ENCODE peak calls at places on chromosomes 6 and 20, in ten cellular contexts. W, Y, L, O, M, V, D, E, P and R are unnamed samples.

GRCh38 chr6:15327271-15327670 is 81.4 kb downstream of the JARID2 start:
- DNase-seq in E (no peak), W (no peak), Y (peak), V (no peak), M (no peak), L (no peak), D (no peak), P (no peak), O (no peak), R (no peak)

GRCh38 chr6:53382421-53382820 is 33.7 kb upstream of the ELOVL5 start:
- DNase-seq in W (no peak), L (no peak), O (no peak), D (no peak), Y (no peak), P (peak), V (no peak), E (no peak), M (no peak), R (no peak)

GRCh38 chr6:81996414-81996813 is 243.9 kb upstream of the TENT5A start:
- DNase-seq in V (peak), E (no peak), M (peak), W (peak), P (peak), Y (no peak), L (no peak), O (peak), D (peak), R (no peak)

GRCh38 chr6:37538107-37538506 is 38.4 kb upstream of the CCDC167 start:
- DNase-seq in W (peak), O (no peak), L (no peak), P (peak), E (no peak), Y (peak), D (no peak), M (no peak), V (no peak), R (no peak)

GRCh38 chr6:166739655-166740318 is 112.7 kb upstream of the RPS6KA2 start:
- DNase-seq in W (peak), V (no peak), Y (no peak), L (no peak), M (no peak), P (no peak), E (no peak), O (no peak), D (no peak), R (no peak)

GRCh38 chr6:157054531-157054979 is 268.8 kb downstream of the TMEM242 start:
- DNase-seq in V (no peak), E (no peak), M (no peak), L (no peak), D (no peak), P (no peak), Y (no peak), W (no peak), O (no peak), R (no peak)

GRCh38 chr6:115885636-115886366 is 174.9 kb downstream of the FRK start:
- DNase-seq in V (no peak), L (no peak), M (no peak), P (no peak), O (no peak), D (no peak), E (no peak), Y (no peak), W (no peak), R (no peak)

GRCh38 chr6:11869656-11870340 is 91.2 kb upstream of the ADTRP start:
- DNase-seq in M (peak), P (peak), Y (no peak), V (no peak), O (no peak), D (peak), W (no peak), E (peak), L (no peak), R (no peak)

GRCh38 chr20:50050660-50051308 is 62.2 kb downstream of the UBE2V1 start:
- DNase-seq in M (no peak), Y (no peak), L (no peak), E (no peak), D (no peak), V (no peak), O (no peak), W (no peak), P (peak), R (no peak)

GRCh38 chr6:107805504-107805903 is 18.6 kb downstream of the SCML4 start:
- DNase-seq in E (no peak), Y (no peak), D (no peak), W (no peak), V (no peak), L (no peak), O (no peak), M (no peak), P (no peak), R (no peak)

GRCh38 chr6:126335210-126335609 is 4.7 kb upstream of the CENPW start:
- DNase-seq in V (no peak), W (no peak), E (no peak), Y (no peak), P (no peak), D (no peak), M (peak), O (no peak), L (no peak), R (no peak)
- TF ChIP-seq CTCF in V (no peak), W (no peak), E (no peak), Y (no peak), P (no peak), D (no peak), M (peak), O (peak), L (no peak), R (peak)

GRCh38 chr20:32541917-32542615 is 43.1 kb downstream of the NOL4L start:
- DNase-seq in W (no peak), P (no peak), Y (no peak), M (no peak), V (no peak), E (no peak), O (no peak), L (no peak), D (no peak), R (no peak)

GRCh38 chr20:32544893-32545840 is 40.0 kb downstream of the NOL4L start:
- DNase-seq in M (no peak), D (peak), P (no peak), W (no peak), E (no peak), L (no peak), Y (no peak), O (peak), V (no peak), R (no peak)

GRCh38 chr20:32546918-32547752 is 38.0 kb downstream of the NOL4L start:
- DNase-seq in O (no peak), P (no peak), D (no peak), V (no peak), E (no peak), M (no peak), Y (no peak), L (no peak), W (no peak), R (no peak)

GRCh38 chr20:32543570-32544259 is 41.4 kb downstream of the NOL4L start:
- DNase-seq in D (no peak), L (no peak), V (no peak), W (no peak), M (no peak), E (no peak), P (no peak), O (no peak), Y (no peak), R (no peak)

DNA sequence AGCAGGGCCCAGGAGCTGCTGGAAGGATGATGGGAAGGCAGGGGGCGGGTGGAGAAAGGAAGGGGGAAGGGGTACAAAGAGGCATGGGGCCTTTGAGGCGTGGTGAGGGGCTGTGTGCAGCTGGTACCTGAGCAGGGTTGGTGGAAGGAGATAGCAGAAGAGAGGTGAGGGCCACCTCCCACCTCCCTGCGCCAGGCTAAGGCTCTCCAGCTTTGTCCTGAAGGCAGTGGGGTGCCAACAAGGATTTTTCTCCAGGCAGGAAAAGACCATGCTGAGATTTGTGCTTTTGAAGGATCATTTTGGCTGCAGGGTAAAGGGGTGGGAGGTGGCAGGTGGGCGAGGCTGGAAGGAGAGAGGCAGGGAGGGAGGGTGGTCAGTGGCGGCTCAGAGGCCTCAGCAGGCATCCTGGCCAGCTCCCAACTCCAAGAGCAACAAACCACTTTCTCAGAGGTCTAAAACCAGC is 40.8 kb downstream of the NOL4L start:
- DNase-seq in M (no peak), L (no peak), V (no peak), Y (no peak), E (no peak), W (no peak), D (no peak), P (no peak), O (no peak), R (no peak)
- TF ChIP-seq CTCF in M (no peak), L (no peak), V (no peak), Y (no peak), E (no peak), W (no peak), D (no peak), P (no peak), O (no peak), R (no peak)

GRCh38 chr6:46129301-46129633 is 522 bp upstream of the ENPP4 start:
- DNase-seq in L (no peak), D (no peak), P (no peak), O (no peak), Y (no peak), M (no peak), E (no peak), V (no peak), W (no peak), R (no peak)

GRCh38 chr6:46128476-46128875 is 1.3 kb upstream of the ENPP4 start:
- DNase-seq in Y (no peak), M (no peak), D (no peak), O (no peak), L (no peak), V (no peak), E (no peak), P (no peak), W (no peak), R (no peak)

GRCh38 chr6:46134216-46134615 is 4.4 kb downstream of the ENPP4 start:
- DNase-seq in D (no peak), Y (no peak), E (no peak), L (no peak), P (no peak), O (no peak), V (no peak), M (no peak), W (no peak), R (no peak)

GRCh38 chr6:46130665-46131064 is 876 bp downstream of the ENPP4 start:
- DNase-seq in V (no peak), P (no peak), L (no peak), M (no peak), W (no peak), D (no peak), E (no peak), O (no peak), Y (no peak), R (no peak)

GRCh38 chr6:46129634-46130505 is at the start of gene ENPP4:
- DNase-seq in O (peak), V (no peak), M (peak), D (peak), W (peak), Y (peak), P (no peak), L (peak), E (peak), R (peak)
- TF ChIP-seq CTCF in O (no peak), V (no peak), M (no peak), D (no peak), W (no peak), Y (no peak), P (no peak), L (no peak), E (no peak), R (peak)

DNA sequence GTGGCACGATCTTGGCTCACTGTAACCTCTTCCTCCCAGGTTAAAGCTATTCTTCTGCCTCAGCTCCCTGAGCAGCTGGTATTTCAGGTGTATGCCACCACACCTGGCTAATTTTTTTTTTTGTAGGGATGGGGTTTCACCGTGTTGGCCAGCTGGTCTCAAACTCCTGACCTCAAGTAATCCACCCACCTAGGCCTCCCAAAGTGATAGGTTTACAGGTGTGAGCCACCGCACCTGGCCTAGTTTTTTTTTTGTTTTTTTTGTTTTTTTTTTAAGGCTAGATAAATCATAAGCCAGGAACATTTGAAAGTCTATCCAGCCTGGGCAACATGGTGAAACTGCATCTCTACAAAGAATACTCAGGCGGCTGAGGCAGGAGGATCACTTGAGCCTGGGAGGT is 10.9 kb downstream of the RRP36 start:
- DNase-seq in W (no peak), D (no peak), O (no peak), V (no peak), E (no peak), M (no peak), Y (no peak), L (no peak), P (no peak), R (no peak)
- TF ChIP-seq CTCF in W (no peak), D (no peak), O (no peak), V (no peak), E (no peak), M (no peak), Y (no peak), L (no peak), P (no peak), R (no peak)

GRCh38 chr6:168815229-168815628 is 374.2 kb downstream of the SMOC2 start:
- DNase-seq in W (no peak), D (no peak), Y (no peak), V (no peak), L (no peak), E (no peak), O (no peak), P (peak), M (no peak), R (no peak)
- TF ChIP-seq CTCF in W (no peak), D (no peak), Y (no peak), V (no peak), L (no peak), E (no peak), O (no peak), P (peak), M (peak), R (peak)